ENCODE peak calls at places on chromosomes 7 and 10, in four cellular contexts. O, H, X and S are unnamed samples.

GRCh38 chr10:109895095-109895818 is 28.1 kb downstream of the XPNPEP1 start:
- DNase-seq in H (peak), O (peak), X (no peak), S (no peak)

GRCh38 chr10:69742928-69743602 is 58.6 kb upstream of the COL13A1 start:
- DNase-seq in H (peak), X (peak), O (no peak), S (no peak)

GRCh38 chr7:22120391-22121053 is 174.8 kb upstream of the CDCA7L start:
- DNase-seq in O (no peak), H (no peak), X (no peak), S (no peak)

GRCh38 chr7:133367561-133367960 is 114.7 kb downstream of the EXOC4 start:
- DNase-seq in O (no peak), X (no peak), H (no peak), S (no peak)

GRCh38 chr7:158583810-158584209 is 3.8 kb downstream of the PTPRN2 start:
- DNase-seq in H (no peak), O (no peak), X (no peak), S (no peak)

GRCh38 chr10:10973310-10973709 is 44.4 kb upstream of the CELF2 start:
- DNase-seq in H (no peak), X (no peak), O (no peak), S (no peak)

GRCh38 chr7:30556854-30557644 is 37.6 kb upstream of the GARS1 start:
- DNase-seq in X (no peak), H (no peak), O (no peak), S (no peak)

GRCh38 chr7:1858435-1859265 is 188.6 kb downstream of the ELFN1 start:
- DNase-seq in H (no peak), X (peak), O (no peak), S (no peak)

GRCh38 chr7:138089080-138089901 is 13.0 kb downstream of the AKR1D1 start:
- DNase-seq in O (no peak), H (peak), X (no peak), S (no peak)

GRCh38 chr7:91239171-91239604 is 25.0 kb upstream of the FZD1 start:
- DNase-seq in H (peak), X (no peak), O (no peak), S (no peak)
- H3K4me3 ChIP-seq in H (no peak), X (no peak), O (no peak), S (no peak)

GRCh38 chr10:117552759-117553158 is 10.2 kb downstream of the EMX2 start:
- DNase-seq in X (no peak), H (no peak), O (no peak), S (no peak)

GRCh38 chr10:117553171-117553814 is 10.7 kb downstream of the EMX2 start:
- DNase-seq in X (no peak), O (no peak), H (no peak), S (no peak)

GRCh38 chr10:117550599-117551321 is 8.2 kb downstream of the EMX2 start:
- DNase-seq in O (no peak), H (no peak), X (no peak), S (no peak)

GRCh38 chr10:117551322-117552155 is 9.0 kb downstream of the EMX2 start:
- DNase-seq in X (no peak), H (no peak), O (no peak), S (no peak)

GRCh38 chr10:117552156-117552620 is 9.6 kb downstream of the EMX2 start:
- DNase-seq in X (no peak), O (no peak), H (no peak), S (no peak)
- H3K4me3 ChIP-seq in X (no peak), O (no peak), H (no peak), S (no peak)

DNA sequence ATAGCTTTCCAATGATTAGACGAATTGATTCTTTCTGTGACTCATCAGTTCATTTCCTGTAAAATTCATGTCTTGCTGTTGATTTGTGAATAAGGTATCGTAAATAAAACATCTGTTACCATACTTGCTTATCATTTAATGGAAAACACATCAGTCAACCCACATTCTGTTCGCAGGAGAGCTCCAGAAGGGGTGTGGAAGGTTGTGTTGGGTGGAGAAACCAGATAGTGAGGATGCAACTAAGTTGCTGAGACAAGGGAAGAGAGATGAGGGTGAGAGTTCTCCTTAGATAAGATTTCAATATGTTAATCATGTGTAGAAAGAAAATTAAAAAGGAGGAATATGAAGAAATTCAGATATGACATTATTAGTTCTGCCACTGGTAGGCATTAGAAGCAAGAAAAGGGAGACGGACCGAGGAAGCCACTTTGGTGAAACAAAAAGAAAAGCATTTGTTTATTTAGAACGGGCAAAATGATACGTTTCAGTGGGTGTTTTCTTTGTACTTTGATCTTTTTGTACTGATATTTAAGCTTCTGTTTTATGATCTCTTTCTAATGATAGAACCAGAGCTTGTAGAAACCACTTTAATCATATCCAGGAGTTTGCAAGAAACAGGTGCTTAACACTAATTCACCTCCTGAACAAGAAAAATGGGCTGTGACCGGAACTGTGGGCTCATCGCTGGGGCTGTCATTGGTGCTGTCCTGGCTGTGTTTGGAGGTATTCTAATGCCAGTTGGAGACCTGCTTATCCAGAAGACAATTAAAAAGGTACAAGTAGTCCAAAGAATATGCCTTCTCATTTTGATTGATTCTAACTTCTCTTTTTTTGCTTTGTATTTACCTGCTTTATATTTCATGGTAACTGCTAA is 7.9 kb downstream of the CD36 start:
- DNase-seq in O (no peak), X (no peak), H (no peak), S (no peak)
- H3K4me3 ChIP-seq in O (peak), X (no peak), H (no peak), S (no peak)

GRCh38 chr10:3665316-3665908 is 119.6 kb downstream of the KLF6 start:
- DNase-seq in X (no peak), H (no peak), O (no peak), S (no peak)

GRCh38 chr10:3666525-3667302 is 118.3 kb downstream of the KLF6 start:
- DNase-seq in X (peak), O (peak), H (no peak), S (peak)

GRCh38 chr10:3671431-3671955 is 113.5 kb downstream of the KLF6 start:
- DNase-seq in H (no peak), X (no peak), O (no peak), S (no peak)

GRCh38 chr10:3668961-3669330 is 116.1 kb downstream of the KLF6 start:
- DNase-seq in O (no peak), H (no peak), X (no peak), S (peak)

DNA sequence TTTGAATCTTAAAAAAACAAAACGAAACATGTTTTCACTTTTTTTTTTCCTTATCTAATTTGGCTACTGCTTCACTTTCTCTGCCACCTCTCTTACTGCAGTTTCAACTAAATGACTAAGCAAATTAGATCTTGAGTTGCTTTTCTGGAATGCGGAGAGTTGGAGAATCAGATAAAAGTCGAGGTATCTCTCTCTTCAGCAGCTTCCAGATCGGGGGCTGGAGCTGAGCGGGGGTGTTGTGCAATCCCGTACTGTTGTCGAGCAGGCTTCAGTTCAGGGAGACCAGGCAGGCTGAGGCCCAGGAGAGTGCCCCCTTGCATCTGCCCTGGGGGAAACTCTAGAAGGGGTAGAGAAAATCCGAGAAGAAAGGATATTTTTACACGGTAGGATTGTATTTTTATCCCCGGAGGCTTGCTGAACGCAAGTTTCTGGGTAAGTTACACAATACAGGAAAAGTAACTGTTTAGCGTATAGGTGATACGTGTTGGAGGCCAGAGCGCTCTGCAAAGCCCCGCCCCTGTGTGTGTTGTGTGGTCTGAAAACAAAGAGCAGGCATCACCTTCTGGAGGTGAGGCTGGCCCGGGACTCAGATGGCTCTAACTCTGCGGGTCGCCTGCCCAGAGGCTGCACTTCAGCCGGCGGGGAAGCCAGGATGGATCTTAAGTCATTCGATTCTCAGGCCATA is 116.6 kb downstream of the KLF6 start:
- DNase-seq in O (no peak), H (peak), X (peak), S (peak)
- H3K4me3 ChIP-seq in O (no peak), H (no peak), X (peak), S (peak)

GRCh38 chr10:8182841-8183240 is 128.4 kb downstream of the GATA3 start:
- DNase-seq in O (no peak), H (no peak), X (no peak), S (no peak)
- H3K4me3 ChIP-seq in O (no peak), H (no peak), X (peak), S (no peak)

GRCh38 chr7:25895792-25896171 is 256.2 kb upstream of the NFE2L3 start:
- DNase-seq in O (no peak), H (no peak), X (no peak), S (no peak)

GRCh38 chr7:25894902-25895791 is 256.9 kb upstream of the NFE2L3 start:
- DNase-seq in O (peak), X (peak), H (peak), S (no peak)

GRCh38 chr7:25891591-25891990 is 260.4 kb upstream of the NFE2L3 start:
- DNase-seq in H (no peak), O (no peak), X (no peak), S (no peak)

GRCh38 chr7:25893436-25893835 is 258.6 kb upstream of the NFE2L3 start:
- DNase-seq in O (no peak), X (no peak), H (no peak), S (no peak)

GRCh38 chr7:25894002-25894901 is 257.7 kb upstream of the NFE2L3 start:
- DNase-seq in H (no peak), O (no peak), X (peak), S (peak)
- H3K4me3 ChIP-seq in H (no peak), O (no peak), X (no peak), S (no peak)